ENCODE peak calls at places on chromosome 5, in four cellular contexts. D, F, L and T are unnamed samples.
A peak's percentile ranks its signal among the peaks of the same experiment; 100 is the strongest.

GRCh38 chr5:180593446-180594206 is 2.3 kb upstream of the SCGB3A1 start:
- DNase-seq in D (no peak), F (no peak), L (no peak), T (no peak)

GRCh38 chr5:15452030-15452429 is 48.0 kb upstream of the FBXL7 start:
- DNase-seq in D (no peak), F (no peak), L (no peak), T (no peak)

GRCh38 chr5:133245191-133246052 is 193.6 kb downstream of the HSPA4 start:
- DNase-seq in L (peak; percentile 89), F (no peak), D (peak; percentile 77), T (peak; percentile 88)

GRCh38 chr5:119239119-119239417 is 116.8 kb upstream of the TNFAIP8 start:
- DNase-seq in L (no peak), D (no peak), F (no peak), T (no peak)

GRCh38 chr5:148125641-148126040 is 42.7 kb upstream of the SPINK14 start:
- DNase-seq in L (no peak), D (no peak), F (no peak), T (no peak)

GRCh38 chr5:95244479-95244878 is 40.4 kb downstream of the MCTP1 start:
- DNase-seq in L (no peak), F (no peak), D (no peak), T (no peak)

GRCh38 chr5:179696605-179697004 is 2.2 kb upstream of the CANX start:
- DNase-seq in F (no peak), D (no peak), L (no peak), T (no peak)

GRCh38 chr5:115452791-115453190 is 91.8 kb downstream of the FEM1C start:
- DNase-seq in F (no peak), D (no peak), L (no peak), T (no peak)

GRCh38 chr5:133478611-133479010 is 133.7 kb downstream of the FSTL4 start:
- DNase-seq in F (no peak), D (no peak), L (no peak), T (no peak)

GRCh38 chr5:149489605-149490037 is 61.6 kb downstream of the CSNK1A1 start:
- DNase-seq in L (no peak), D (no peak), F (no peak), T (peak; percentile 61)

GRCh38 chr5:17005087-17005828 is 69.2 kb upstream of the MYO10 start:
- DNase-seq in D (no peak), F (no peak), L (no peak), T (peak; percentile 9)

GRCh38 chr5:66912787-66913186 is 283.8 kb downstream of the CD180 start:
- DNase-seq in L (no peak), F (no peak), D (no peak), T (no peak)

GRCh38 chr5:11700376-11700775 is 203.9 kb downstream of the CTNND2 start:
- DNase-seq in D (no peak), L (no peak), F (no peak), T (no peak)

GRCh38 chr5:96683392-96683791 is 21.2 kb downstream of the CAST start:
- DNase-seq in D (no peak), L (no peak), F (no peak), T (no peak)

GRCh38 chr5:37831821-37832524 is 7.9 kb downstream of the GDNF start:
- DNase-seq in L (no peak), D (no peak), F (no peak), T (peak; percentile 37)

GRCh38 chr5:93252165-93252564 is 328.9 kb downstream of the NR2F1-AS1 start:
- DNase-seq in L (no peak), F (no peak), D (peak; percentile 11), T (no peak)

GRCh38 chr5:73709536-73710129 is 83.6 kb downstream of the ARHGEF28 start:
- DNase-seq in F (no peak), L (peak; percentile 32), D (no peak), T (peak; percentile 14)

GRCh38 chr5:35409361-35409760 is 179.1 kb upstream of the PRLR start:
- DNase-seq in F (no peak), L (no peak), D (no peak), T (no peak)

GRCh38 chr5:82374637-82375036 is 96.5 kb upstream of the RPS23 start:
- DNase-seq in F (no peak), L (no peak), D (no peak), T (no peak)

GRCh38 chr5:100841358-100842076 is 61.6 kb downstream of the ST8SIA4 start:
- DNase-seq in D (peak; percentile 8), L (peak; percentile 4), F (no peak), T (no peak)

GRCh38 chr5:178072749-178073148 is 40.6 kb upstream of the N4BP3 start:
- DNase-seq in F (no peak), L (no peak), D (no peak), T (no peak)

GRCh38 chr5:72835633-72836032 is 19.2 kb downstream of the TNPO1 start:
- DNase-seq in D (no peak), F (no peak), L (no peak), T (peak; percentile 42)

GRCh38 chr5:155628346-155628745 is 614.8 kb downstream of the KIF4B start:
- DNase-seq in D (no peak), L (no peak), F (no peak), T (no peak)

GRCh38 chr5:1755321-1755949 is 44.2 kb downstream of the MRPL36 start:
- DNase-seq in F (no peak), D (no peak), L (no peak), T (no peak)

GRCh38 chr5:132096904-132097303 is 23.3 kb downstream of the CSF2 start:
- DNase-seq in D (no peak), L (no peak), F (no peak), T (no peak)

GRCh38 chr5:5665225-5666075 is 243.0 kb downstream of the ICE1 start:
- DNase-seq in D (no peak), L (peak; percentile 2), F (no peak), T (no peak)

GRCh38 chr5:173196133-173196952 is 38.7 kb downstream of the NKX2-5 start:
- DNase-seq in D (no peak), L (no peak), F (no peak), T (no peak)

GRCh38 chr5:168152660-168153059 is 138.8 kb upstream of the WWC1 start:
- DNase-seq in L (no peak), F (no peak), D (no peak), T (no peak)

GRCh38 chr5:16679863-16680262 is 63.1 kb upstream of the RETREG1 start:
- DNase-seq in F (peak; percentile 26), L (no peak), D (peak; percentile 20), T (no peak)

GRCh38 chr5:76942581-76942980 is 10.3 kb upstream of the CRHBP start:
- DNase-seq in L (peak; percentile 88), D (no peak), F (no peak), T (peak; percentile 92)

GRCh38 chr5:141369994-141370848 is at the start of gene PCDHGB3:
- DNase-seq in F (no peak), L (peak; percentile 58), D (peak; percentile 41), T (peak; percentile 73)
- TF ChIP-seq CTCF in F (no peak), L (peak; percentile 68), D (no peak), T (peak; percentile 70)

GRCh38 chr5:80346055-80346454 is 26.3 kb downstream of the SPZ1 start:
- DNase-seq in D (peak; percentile 56), F (peak; percentile 34), L (no peak), T (peak; percentile 4)
- TF ChIP-seq CTCF in D (peak; percentile 29), F (peak; percentile 38), L (peak; percentile 62), T (peak; percentile 53)

GRCh38 chr5:90685425-90686022 is 126.9 kb downstream of the ADGRV1 start:
- DNase-seq in D (no peak), F (no peak), L (no peak), T (no peak)
- TF ChIP-seq CTCF in D (no peak), F (no peak), L (no peak), T (no peak)

GRCh38 chr5:74810915-74811314 is 43.9 kb downstream of the NSA2 start:
- DNase-seq in L (no peak), F (no peak), D (no peak), T (no peak)
- TF ChIP-seq CTCF in L (no peak), F (no peak), D (no peak), T (no peak)

GRCh38 chr5:110105692-110106091 is 416.0 kb downstream of the MAN2A1 start:
- DNase-seq in L (no peak), D (peak; percentile 3), F (no peak), T (no peak)

GRCh38 chr5:110104048-110104725 is 414.5 kb downstream of the MAN2A1 start:
- DNase-seq in F (no peak), D (no peak), L (no peak), T (no peak)

GRCh38 chr5:110108520-110108919 is 418.8 kb downstream of the MAN2A1 start:
- DNase-seq in L (no peak), F (no peak), D (no peak), T (no peak)

GRCh38 chr5:110104728-110105127 is 415.0 kb downstream of the MAN2A1 start:
- DNase-seq in L (no peak), D (no peak), F (no peak), T (no peak)

GRCh38 chr5:110106750-110107149 is 417.0 kb downstream of the MAN2A1 start:
- DNase-seq in F (no peak), D (no peak), L (no peak), T (no peak)
- TF ChIP-seq CTCF in F (no peak), D (no peak), L (no peak), T (no peak)

DNA sequence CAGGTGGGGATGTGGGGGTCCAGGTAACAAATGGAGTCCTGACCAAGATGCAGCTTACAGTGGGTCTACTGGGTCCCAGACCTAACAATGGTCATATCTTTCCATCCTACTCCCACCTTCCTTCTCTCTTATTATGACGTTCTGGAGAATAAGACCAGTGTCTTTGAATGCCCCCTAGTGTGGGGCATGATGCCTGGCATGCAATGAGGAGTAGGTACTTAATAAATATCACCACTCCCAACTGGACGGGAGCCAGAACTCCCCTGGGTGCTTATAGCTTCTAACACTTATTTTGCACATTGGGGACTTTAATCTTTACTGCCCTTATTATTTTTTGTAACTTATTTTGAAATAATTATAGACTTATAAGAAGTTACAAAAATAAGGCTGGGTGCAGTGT is 98.2 kb downstream of the NDFIP1 start:
- DNase-seq in D (no peak), F (no peak), L (no peak), T (no peak)
- TF ChIP-seq CTCF in D (no peak), F (no peak), L (peak; percentile 27), T (peak; percentile 48)